ENCODE peak calls at places on chromosomes 7 and 10, in five cellular contexts. X is GM12864, L is prostate gland, P is chondrocyte, K is foreskin keratinocyte. W is an unnamed sample.
A peak's percentile ranks its signal among the peaks of the same experiment; 100 is the strongest.

GRCh38 chr7:104328308-104328969 is at the start of gene LHFPL3:
- DNase-seq in X (no peak), L (no peak), P (no peak), K (no peak), W (no peak)

GRCh38 chr7:27605283-27605682 is 57.4 kb downstream of the HIBADH start:
- DNase-seq in X (no peak), L (no peak), P (no peak), K (no peak), W (no peak)

GRCh38 chr7:88462799-88463198 is 156.1 kb upstream of the STEAP4 start:
- DNase-seq in X (no peak), L (no peak), P (no peak), K (no peak), W (no peak)

GRCh38 chr10:1410469-1411395 is 326.6 kb downstream of the ADARB2 start:
- DNase-seq in X (no peak), L (no peak), P (peak; percentile 85), K (no peak), W (no peak)

GRCh38 chr7:130845581-130846085 is 111.6 kb upstream of the KLF14 start:
- DNase-seq in X (no peak), L (no peak), P (no peak), K (peak; percentile 98), W (no peak)

GRCh38 chr10:77392236-77392721 is 245.3 kb downstream of the KCNMA1 start:
- DNase-seq in X (no peak), L (no peak), P (no peak), K (peak; percentile 83), W (no peak)

GRCh38 chr10:25226775-25227682 is 52.2 kb downstream of the GPR158 start:
- DNase-seq in X (no peak), L (no peak), P (no peak), K (peak; percentile 30), W (peak; percentile 11)

GRCh38 chr10:35642023-35642792 is at the start of gene FZD8:
- DNase-seq in X (peak; percentile 27), L (peak; percentile 89), P (peak; percentile 97), K (peak; percentile 87), W (peak; percentile 90)

GRCh38 chr7:35749548-35749947 is 51.3 kb upstream of the SEPTIN7 start:
- DNase-seq in X (no peak), L (no peak), P (no peak), K (peak; percentile 37), W (no peak)

GRCh38 chr10:119413738-119414611 is 128.5 kb downstream of the RGS10 start:
- DNase-seq in X (no peak), L (no peak), P (no peak), K (no peak), W (no peak)

GRCh38 chr10:124864421-124865193 is 63.0 kb downstream of the ABRAXAS2 start:
- DNase-seq in X (no peak), L (peak; percentile 26), P (no peak), K (peak; percentile 17), W (no peak)

GRCh38 chr10:124869941-124870340 is 68.3 kb downstream of the ABRAXAS2 start:
- DNase-seq in X (no peak), L (no peak), P (no peak), K (no peak), W (no peak)

GRCh38 chr10:124866812-124867211 is 65.2 kb downstream of the ABRAXAS2 start:
- DNase-seq in X (no peak), L (no peak), P (no peak), K (no peak), W (no peak)

GRCh38 chr10:124865676-124866075 is 64.1 kb downstream of the ABRAXAS2 start:
- DNase-seq in X (no peak), L (no peak), P (no peak), K (no peak), W (no peak)

GRCh38 chr10:124867304-124867703 is 65.7 kb downstream of the ABRAXAS2 start:
- DNase-seq in X (no peak), L (no peak), P (no peak), K (no peak), W (no peak)
- TF ChIP-seq CTCF in X (no peak), L (no peak), P (no peak), K (no peak), W (no peak)

GRCh38 chr7:157224627-157225026 is 85.9 kb downstream of the UBE3C start:
- DNase-seq in X (no peak), L (no peak), P (no peak), K (no peak), W (no peak)
- TF ChIP-seq CTCF in X (no peak), L (peak; percentile 26), P (peak; percentile 76), K (peak; percentile 42), W (peak; percentile 12)

GRCh38 chr10:92126100-92126650 is 164.7 kb downstream of the CPEB3 start:
- DNase-seq in X (no peak), L (no peak), P (no peak), K (peak; percentile 18), W (no peak)

GRCh38 chr10:92130622-92131270 is 160.1 kb downstream of the CPEB3 start:
- DNase-seq in X (no peak), L (no peak), P (no peak), K (no peak), W (no peak)

GRCh38 chr10:92131271-92131820 is 159.5 kb downstream of the CPEB3 start:
- DNase-seq in X (no peak), L (no peak), P (no peak), K (peak; percentile 35), W (no peak)
- TF ChIP-seq CTCF in X (no peak), L (no peak), P (no peak), K (no peak), W (no peak)

GRCh38 chr7:51249187-51249945 is 67.2 kb downstream of the COBL start:
- DNase-seq in X (no peak), L (no peak), P (no peak), K (peak; percentile 57), W (no peak)

GRCh38 chr7:51249991-51250390 is 66.6 kb downstream of the COBL start:
- DNase-seq in X (no peak), L (no peak), P (no peak), K (no peak), W (no peak)

GRCh38 chr7:51251292-51251691 is 65.3 kb downstream of the COBL start:
- DNase-seq in X (no peak), L (no peak), P (no peak), K (no peak), W (no peak)

GRCh38 chr7:51253157-51253556 is 63.5 kb downstream of the COBL start:
- DNase-seq in X (no peak), L (no peak), P (no peak), K (no peak), W (no peak)

DNA sequence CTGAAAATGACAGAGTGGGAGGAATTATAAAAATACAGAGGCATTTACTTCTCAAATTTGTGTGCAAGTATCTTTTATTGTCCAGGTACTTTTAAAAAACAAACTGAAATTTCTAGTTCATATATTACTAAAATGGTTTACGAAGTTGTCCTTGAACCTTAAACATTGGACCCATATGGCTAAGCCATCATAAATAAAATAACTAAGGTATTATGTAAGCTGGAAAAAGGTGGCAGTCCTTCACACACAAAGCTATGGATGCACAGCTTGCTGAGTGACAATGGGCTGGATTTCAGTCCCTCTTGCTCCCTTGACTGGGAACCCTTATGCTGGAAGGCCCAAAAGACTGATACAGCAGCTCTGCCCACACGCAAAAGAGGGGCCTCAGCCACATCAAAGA is 66.1 kb downstream of the COBL start:
- DNase-seq in X (no peak), L (no peak), P (no peak), K (no peak), W (no peak)
- TF ChIP-seq CTCF in X (no peak), L (no peak), P (no peak), K (no peak), W (no peak)

DNA sequence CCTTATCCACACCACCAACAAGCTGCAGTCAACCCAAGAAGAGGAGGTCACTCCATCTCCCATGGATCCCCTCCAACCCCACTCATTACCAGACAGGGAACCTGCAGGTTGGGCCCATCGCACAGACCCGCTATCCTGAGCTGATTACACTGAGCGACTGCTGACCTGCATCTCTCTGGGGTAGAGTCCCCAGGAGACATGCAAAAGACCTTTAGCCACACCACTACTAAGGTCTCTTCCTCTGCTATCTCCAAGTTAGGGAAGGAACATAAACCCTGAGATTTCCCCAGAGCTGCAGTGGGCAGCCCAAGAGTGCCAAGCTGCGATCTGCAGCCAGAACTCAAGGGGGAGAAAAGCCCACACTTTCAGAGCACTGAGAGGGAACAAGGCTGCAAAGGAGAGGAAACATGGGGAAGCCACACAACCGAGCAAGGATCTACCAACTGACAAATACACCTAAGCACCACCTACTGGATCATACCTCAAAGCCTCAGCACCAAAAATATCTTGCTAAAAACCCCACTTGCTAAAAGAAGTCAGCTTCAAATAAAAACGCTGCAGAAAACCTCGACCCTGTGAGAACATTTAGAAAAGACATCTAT is 298.2 kb downstream of the SORCS1 start:
- DNase-seq in X (peak; percentile 26), L (no peak), P (no peak), K (no peak), W (peak; percentile 8)
- TF ChIP-seq CTCF in X (no peak), L (no peak), P (no peak), K (no peak), W (no peak)

GRCh38 chr7:131932271-131932670 is 375.8 kb upstream of the PODXL start:
- DNase-seq in X (no peak), L (no peak), P (no peak), K (no peak), W (no peak)
- TF ChIP-seq CTCF in X (no peak), L (no peak), P (peak; percentile 12), K (peak; percentile 7), W (no peak)